ENCODE peak calls at places on chromosomes 5 and 9, in ten cellular contexts. R is GM12865, H is HL-60, V is heart right ventricle, P is body of pancreas, E is heart left ventricle, A is H1, Q is bronchial epithelial cell, C is GM20000, O is AG10803. D is an unnamed sample.
A peak's percentile ranks its signal among the peaks of the same experiment; 100 is the strongest.

GRCh38 chr9:119370816-119371215 is 1.6 kb upstream of the BRINP1 start:
- DNase-seq in P (peak; percentile 18), E (peak; percentile 30), A (no peak), H (no peak), C (peak; percentile 68), R (peak; percentile 26), Q (peak; percentile 12), V (peak; percentile 29), O (peak; percentile 25), D (peak; percentile 34)

GRCh38 chr9:112112519-112112918 is 62.6 kb downstream of the SUSD1 start:
- DNase-seq in H (no peak), Q (peak; percentile 97), C (no peak), A (no peak), E (no peak), V (no peak), O (peak; percentile 85), R (no peak), P (no peak), D (peak; percentile 83)

GRCh38 chr9:95459867-95460626 is 56.7 kb downstream of the PTCH1 start:
- DNase-seq in R (no peak), O (no peak), E (no peak), A (no peak), V (no peak), Q (no peak), H (no peak), P (no peak), C (no peak), D (no peak)

GRCh38 chr5:55714339-55714738 is 2.2 kb upstream of the SLC38A9 start:
- DNase-seq in C (no peak), E (no peak), A (no peak), V (no peak), P (no peak), R (no peak), H (no peak), Q (peak; percentile 12), O (no peak), D (peak; percentile 19)

GRCh38 chr9:130845254-130845653 is 10.2 kb downstream of the ABL1 start:
- DNase-seq in R (no peak), A (no peak), P (no peak), E (peak; percentile 56), V (no peak), O (no peak), C (no peak), H (no peak), Q (no peak), D (peak; percentile 28)

GRCh38 chr5:75167345-75167744 is 69.3 kb downstream of the ANKRD31 start:
- DNase-seq in A (no peak), C (no peak), R (peak; percentile 1), Q (no peak), O (peak; percentile 2), V (no peak), H (no peak), P (no peak), E (no peak), D (peak; percentile 19)

GRCh38 chr9:130039504-130040147 is 3.4 kb downstream of the FNBP1 start:
- DNase-seq in V (no peak), R (peak; percentile 90), C (peak; percentile 35), A (no peak), H (no peak), P (no peak), Q (no peak), O (no peak), E (no peak), D (no peak)

GRCh38 chr5:103569313-103570060 is 6.9 kb upstream of the NUDT12 start:
- DNase-seq in V (no peak), E (no peak), H (no peak), Q (no peak), O (no peak), P (peak; percentile 87), C (no peak), A (no peak), R (no peak), D (no peak)

GRCh38 chr5:38718874-38719391 is 126.9 kb upstream of the OSMR start:
- DNase-seq in R (no peak), A (no peak), O (peak; percentile 67), H (no peak), Q (no peak), V (peak; percentile 16), C (no peak), P (no peak), E (no peak), D (no peak)

GRCh38 chr5:71932131-71932635 is 175.1 kb upstream of the MAP1B start:
- DNase-seq in R (no peak), A (no peak), P (peak; percentile 18), E (no peak), H (no peak), Q (peak; percentile 76), O (peak; percentile 13), V (no peak), C (no peak), D (no peak)

GRCh38 chr9:114096041-114096511 is 3.0 kb downstream of the KIF12 start:
- DNase-seq in Q (no peak), R (no peak), P (no peak), V (no peak), C (no peak), O (no peak), A (no peak), H (no peak), E (no peak), D (no peak)
- TF ChIP-seq CTCF in Q (no peak), R (peak; percentile 1), P (no peak), V (no peak), C (no peak), O (peak; percentile 12), A (peak; percentile 47), H (no peak), E (no peak), D (no peak)

GRCh38 chr5:9339206-9339818 is 206.6 kb downstream of the SEMA5A start:
- DNase-seq in H (peak; percentile 17), E (no peak), P (no peak), V (no peak), R (peak; percentile 37), O (no peak), C (no peak), A (no peak), Q (no peak), D (peak; percentile 18)
- TF ChIP-seq CTCF in H (peak; percentile 16), E (no peak), P (no peak), V (no peak), R (peak; percentile 39), O (peak; percentile 49), C (no peak), A (peak; percentile 50), Q (peak; percentile 63), D (peak; percentile 38)

DNA sequence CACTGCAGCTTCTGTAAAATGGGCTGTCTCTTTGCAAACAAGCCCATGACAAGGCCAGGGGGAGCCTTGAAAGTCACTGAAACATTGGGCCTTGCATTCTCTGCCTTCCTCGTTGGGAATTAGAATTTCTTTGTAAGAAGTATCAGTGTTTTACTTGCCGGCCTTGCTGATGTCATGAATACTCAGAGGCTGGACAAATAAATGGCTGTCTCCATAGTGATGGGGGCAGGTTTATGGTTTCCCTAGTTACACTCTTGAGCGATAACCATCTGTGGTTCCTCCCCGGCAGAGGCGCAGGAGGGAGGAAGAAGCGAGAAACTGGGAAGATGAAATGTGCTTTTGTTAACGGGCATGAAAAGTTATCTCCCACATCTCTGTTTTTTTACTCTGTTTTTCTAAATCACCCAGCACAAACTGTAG is 272.7 kb upstream of the PANK3 start:
- DNase-seq in C (no peak), A (no peak), H (no peak), O (peak; percentile 55), Q (peak; percentile 44), E (no peak), R (peak; percentile 33), P (no peak), V (peak; percentile 15), D (no peak)
- TF ChIP-seq CTCF in C (no peak), A (no peak), H (no peak), O (no peak), Q (no peak), E (no peak), R (no peak), P (no peak), V (no peak), D (no peak)

GRCh38 chr9:36905101-36906066 is 128.7 kb downstream of the PAX5 start:
- DNase-seq in C (no peak), V (no peak), R (no peak), O (no peak), E (no peak), Q (no peak), H (no peak), A (no peak), P (no peak), D (no peak)
- TF ChIP-seq CTCF in C (no peak), V (no peak), R (no peak), O (no peak), E (no peak), Q (peak; percentile 3), H (no peak), A (peak; percentile 67), P (no peak), D (no peak)

GRCh38 chr9:114385412-114386181 is 2.2 kb downstream of the AKNA start:
- DNase-seq in Q (peak; percentile 96), R (peak; percentile 97), P (peak; percentile 42), C (peak; percentile 86), E (peak; percentile 75), O (peak; percentile 83), A (no peak), H (peak; percentile 80), V (peak; percentile 68), D (peak; percentile 98)

GRCh38 chr9:114383866-114384231 is 3.9 kb downstream of the AKNA start:
- DNase-seq in A (no peak), R (no peak), H (no peak), C (no peak), O (no peak), V (no peak), E (no peak), Q (no peak), P (no peak), D (no peak)

GRCh38 chr9:114384836-114385411 is 2.9 kb downstream of the AKNA start:
- DNase-seq in A (no peak), P (no peak), O (no peak), R (no peak), V (no peak), C (no peak), H (no peak), Q (no peak), E (no peak), D (no peak)

GRCh38 chr9:114380988-114381387 is 6.8 kb downstream of the AKNA start:
- DNase-seq in C (no peak), E (peak; percentile 0), R (no peak), Q (no peak), A (no peak), P (no peak), H (no peak), V (no peak), O (no peak), D (no peak)

GRCh38 chr9:114382951-114383865 is 4.6 kb downstream of the AKNA start:
- DNase-seq in Q (no peak), P (no peak), O (peak; percentile 80), V (peak; percentile 70), E (peak; percentile 64), C (peak; percentile 70), A (no peak), H (no peak), R (peak; percentile 83), D (no peak)
- TF ChIP-seq CTCF in Q (no peak), P (no peak), O (peak; percentile 19), V (no peak), E (no peak), C (no peak), A (peak; percentile 8), H (peak; percentile 26), R (peak; percentile 17), D (no peak)

D was measured in MCF 10A.